ENCODE peak calls at places on chromosomes 2 and 18, in eight cellular contexts. P is AG10803, Z is AG04449, Q is heart right ventricle, W is heart left ventricle, N is fibroblast of lung, C is sigmoid colon, T is ovary. M is an unnamed sample.

GRCh38 chr2:241898681-241899270 is 29.2 kb downstream of the RTP5 start:
- DNase-seq in Z (no peak), N (no peak), C (peak), W (peak), T (peak), Q (no peak), P (no peak), M (no peak)

GRCh38 chr2:3662239-3662638 is 4.2 kb downstream of the ALLC start:
- DNase-seq in C (no peak), T (peak), W (no peak), Z (no peak), N (no peak), Q (no peak), P (no peak), M (no peak)

GRCh38 chr18:69400976-69401474 is 337 bp downstream of the DOK6 start:
- DNase-seq in W (peak), N (peak), C (peak), T (peak), Q (peak), P (peak), Z (no peak), M (peak)

GRCh38 chr2:20565623-20566236 is 85.2 kb downstream of the HS1BP3 start:
- DNase-seq in N (peak), P (no peak), W (peak), Z (no peak), Q (no peak), T (no peak), C (no peak), M (no peak)

GRCh38 chr2:95300391-95300938 is 3.3 kb downstream of the KCNIP3 start:
- DNase-seq in P (no peak), Z (no peak), T (no peak), W (no peak), N (no peak), Q (no peak), C (no peak), M (no peak)

GRCh38 chr2:164840458-164840929 is 1.1 kb downstream of the COBLL1 start:
- DNase-seq in P (no peak), W (peak), N (peak), T (peak), Q (peak), C (peak), Z (no peak), M (no peak)

GRCh38 chr2:161223139-161223732 is 63.0 kb downstream of the TANK start:
- DNase-seq in Q (no peak), Z (no peak), P (peak), W (no peak), C (no peak), T (no peak), N (peak), M (no peak)

GRCh38 chr2:20580690-20581437 is 70.0 kb downstream of the HS1BP3 start:
- DNase-seq in W (peak), C (peak), T (no peak), Q (no peak), N (no peak), P (no peak), Z (no peak), M (no peak)

GRCh38 chr18:6644841-6645240 is 84.7 kb upstream of the ARHGAP28 start:
- DNase-seq in P (no peak), N (no peak), T (no peak), Q (no peak), C (no peak), Z (no peak), W (no peak), M (no peak)

GRCh38 chr2:161070693-161071479 is 89.3 kb upstream of the TANK start:
- DNase-seq in W (no peak), Z (no peak), Q (no peak), N (no peak), P (no peak), C (no peak), T (no peak), M (no peak)

GRCh38 chr18:939167-939566 is 34.5 kb downstream of the ADCYAP1 start:
- DNase-seq in W (no peak), N (peak), C (no peak), Z (no peak), P (no peak), Q (no peak), T (no peak), M (no peak)

GRCh38 chr18:43559507-43559906 is 282.2 kb upstream of the SYT4 start:
- DNase-seq in C (no peak), W (no peak), Z (no peak), T (no peak), Q (no peak), N (no peak), P (no peak), M (no peak)

GRCh38 chr2:149075868-149076267 is 37.4 kb downstream of the LYPD6B start:
- DNase-seq in C (no peak), T (no peak), Z (no peak), N (peak), Q (no peak), P (no peak), W (no peak), M (no peak)

GRCh38 chr2:72927619-72928537 is 10.6 kb downstream of the EMX1 start:
- DNase-seq in T (no peak), Q (no peak), W (peak), P (no peak), N (no peak), C (peak), Z (no peak), M (no peak)

GRCh38 chr18:49340446-49340845 is 120.0 kb downstream of the DYM start:
- DNase-seq in P (peak), Z (peak), Q (no peak), N (peak), W (no peak), C (no peak), T (no peak), M (peak)

GRCh38 chr2:115303-115702 is 69.0 kb upstream of the FAM110C start:
- DNase-seq in Q (no peak), P (no peak), T (no peak), N (no peak), W (no peak), C (no peak), Z (no peak), M (no peak)

GRCh38 chr2:16216555-16216938 is 276.2 kb downstream of the MYCN start:
- DNase-seq in Z (no peak), P (no peak), T (no peak), W (no peak), Q (no peak), N (no peak), C (no peak), M (no peak)

GRCh38 chr2:207624170-207625013 is 802 bp downstream of the METTL21A start:
- DNase-seq in C (peak), Q (peak), N (peak), Z (no peak), T (peak), W (peak), P (peak), M (peak)

GRCh38 chr2:8568543-8569302 is 113.1 kb upstream of the ID2 start:
- DNase-seq in W (no peak), P (peak), C (peak), N (no peak), T (no peak), Q (no peak), Z (no peak), M (no peak)

GRCh38 chr2:197137234-197137633 is 173.3 kb downstream of the ANKRD44 start:
- DNase-seq in N (peak), C (no peak), T (no peak), W (no peak), Q (no peak), Z (no peak), P (peak), M (peak)

GRCh38 chr2:10273215-10274175 is 29.2 kb upstream of the HPCAL1 start:
- DNase-seq in T (peak), C (no peak), N (no peak), P (no peak), Z (no peak), W (no peak), Q (no peak), M (no peak)

GRCh38 chr2:109057686-109058085 is 68.7 kb upstream of the EDAR start:
- DNase-seq in Q (no peak), Z (no peak), T (no peak), P (no peak), C (no peak), N (no peak), W (no peak), M (no peak)

GRCh38 chr2:121390082-121390481 is 105.1 kb upstream of the TFCP2L1 start:
- DNase-seq in N (no peak), Z (no peak), C (no peak), Q (no peak), T (no peak), P (no peak), W (no peak), M (no peak)

GRCh38 chr2:141554810-141555209 is 576.0 kb downstream of the LRP1B start:
- DNase-seq in Z (no peak), C (no peak), Q (no peak), T (no peak), P (peak), N (peak), W (no peak), M (peak)

GRCh38 chr2:26178746-26179436 is 6.0 kb downstream of the GAREM2 start:
- DNase-seq in Q (no peak), C (no peak), T (no peak), W (peak), N (no peak), P (peak), Z (no peak), M (no peak)

GRCh38 chr18:63963610-63964256 is 6.1 kb upstream of the SERPINB8 start:
- DNase-seq in P (peak), Q (peak), N (peak), Z (no peak), W (no peak), C (no peak), T (no peak), M (peak)

GRCh38 chr2:81645750-81646301 is 1341.3 kb upstream of the LRRTM1 start:
- DNase-seq in T (no peak), W (no peak), Z (no peak), P (no peak), Q (no peak), N (no peak), C (no peak), M (no peak)

GRCh38 chr2:81647715-81648114 is 1343.2 kb upstream of the LRRTM1 start:
- DNase-seq in P (no peak), N (no peak), Q (no peak), T (no peak), C (no peak), Z (no peak), W (no peak), M (no peak)

GRCh38 chr2:81648370-81648769 is 1343.8 kb upstream of the LRRTM1 start:
- DNase-seq in P (no peak), Q (no peak), W (no peak), Z (no peak), T (no peak), C (no peak), N (no peak), M (no peak)

DNA sequence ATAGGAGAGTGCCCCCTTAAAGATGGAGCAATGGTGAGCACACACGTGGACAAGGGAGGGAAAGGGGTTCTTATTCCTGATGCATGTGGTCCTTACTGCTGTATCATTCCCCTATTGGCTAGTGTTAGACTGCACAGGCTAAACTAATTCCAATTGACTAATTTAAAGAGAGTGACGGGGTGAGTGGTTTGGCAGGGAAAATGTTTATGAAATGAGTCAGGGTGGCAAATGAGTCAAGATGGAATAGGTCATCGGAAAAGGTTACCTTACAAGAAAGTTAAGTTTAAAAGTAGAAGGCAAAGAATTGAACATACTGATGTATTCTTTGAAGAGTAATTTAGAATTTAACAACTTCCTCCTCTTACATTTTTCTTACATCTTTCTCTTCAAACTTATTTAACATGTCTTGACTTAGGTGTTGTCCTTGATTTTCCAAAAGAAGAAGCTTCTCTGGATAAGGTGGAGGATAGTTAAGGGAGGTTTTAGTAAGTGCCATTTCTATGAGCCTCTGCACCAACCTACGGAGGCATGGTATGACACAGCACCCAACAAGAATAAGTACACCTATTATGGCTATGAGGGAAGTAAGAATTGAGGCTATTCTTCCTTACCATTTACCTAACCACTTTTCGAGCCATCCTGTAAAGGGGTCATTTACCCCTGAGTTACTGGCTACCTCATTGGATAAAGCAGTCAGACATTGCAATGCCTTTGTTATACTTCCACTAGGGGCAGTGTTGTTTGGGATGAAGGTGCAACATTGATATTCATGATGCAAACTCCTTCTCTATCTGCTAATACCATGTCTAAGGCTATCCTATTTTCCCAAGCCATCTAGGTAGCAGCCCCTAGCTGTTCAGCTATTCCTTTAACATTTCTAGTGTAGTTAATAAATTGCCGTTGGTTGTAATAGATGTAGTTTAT is 1345.8 kb upstream of the LRRTM1 start:
- DNase-seq in T (no peak), P (no peak), W (no peak), C (no peak), N (peak), Q (no peak), Z (no peak), M (no peak)
- TF ChIP-seq CTCF in T (no peak), P (no peak), W (no peak), C (no peak), N (peak), Q (no peak), Z (no peak), M (peak)

GRCh38 chr18:34637094-34637801 is 72.8 kb upstream of the DTNA start:
- DNase-seq in Q (no peak), P (no peak), T (no peak), W (no peak), N (no peak), Z (no peak), C (no peak), M (no peak)
- H3K4me3 ChIP-seq in Q (no peak), P (no peak), T (no peak), W (no peak), N (no peak), Z (no peak), C (no peak), M (no peak)

GRCh38 chr18:58533771-58534170 is 95.1 kb downstream of the ALPK2 start:
- DNase-seq in W (no peak), P (no peak), T (no peak), Z (no peak), Q (no peak), C (no peak), N (no peak), M (no peak)

GRCh38 chr18:58535340-58536186 is 93.3 kb downstream of the ALPK2 start:
- DNase-seq in T (no peak), W (no peak), C (no peak), N (peak), Q (no peak), P (no peak), Z (no peak), M (peak)

GRCh38 chr18:58532972-58533371 is 95.9 kb downstream of the ALPK2 start:
- DNase-seq in T (no peak), Q (no peak), N (no peak), Z (no peak), C (no peak), W (no peak), P (no peak), M (no peak)

GRCh38 chr18:58536187-58536516 is 92.7 kb downstream of the ALPK2 start:
- DNase-seq in N (no peak), Q (no peak), P (no peak), Z (no peak), W (no peak), T (no peak), C (no peak), M (no peak)

DNA sequence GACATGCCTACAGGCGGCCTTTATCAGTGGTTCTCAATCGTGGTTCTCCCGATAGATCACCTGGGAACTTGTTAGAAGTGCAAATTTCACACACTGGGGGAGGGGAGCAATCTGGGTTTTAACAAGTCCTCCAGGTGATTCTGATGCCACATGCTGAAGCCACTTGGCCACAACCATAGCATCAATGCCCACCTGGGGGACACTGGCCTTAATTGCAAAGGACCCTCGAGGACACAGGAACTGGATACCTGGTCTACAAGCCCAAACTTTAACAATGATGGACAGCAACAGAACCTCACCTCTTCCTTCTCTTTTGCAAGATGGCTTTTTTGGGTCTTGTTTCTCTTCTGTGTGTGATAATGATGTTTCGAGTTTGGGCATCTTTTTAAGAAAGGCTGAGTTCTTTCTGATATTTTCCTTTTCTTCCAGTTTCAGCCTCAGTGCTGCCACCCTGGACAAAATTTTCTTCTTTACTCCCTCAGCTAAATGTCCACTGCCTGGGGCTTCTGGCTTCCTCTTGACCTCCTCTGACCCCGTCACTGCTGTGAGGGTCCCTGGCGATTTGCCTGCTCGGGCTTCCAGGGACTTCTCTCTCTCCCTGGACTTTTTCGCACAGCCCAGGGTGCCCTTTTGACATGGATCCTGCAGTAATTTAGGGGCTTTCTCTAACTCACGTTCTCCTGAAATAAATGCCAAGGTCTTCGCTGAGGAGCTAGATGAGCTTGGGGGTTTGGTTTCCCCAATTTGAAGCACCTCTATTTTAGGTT is 94.2 kb downstream of the ALPK2 start:
- DNase-seq in W (no peak), Q (no peak), Z (no peak), T (no peak), N (no peak), P (no peak), C (no peak), M (no peak)
- TF ChIP-seq CTCF in W (no peak), Q (no peak), Z (no peak), T (no peak), N (no peak), P (no peak), C (no peak), M (no peak)

GRCh38 chr2:158599609-158600008 is 142.9 kb downstream of the PKP4 start:
- DNase-seq in W (no peak), Z (no peak), T (no peak), N (no peak), Q (no peak), C (no peak), P (no peak), M (peak)
- H3K4me3 ChIP-seq in W (no peak), Z (no peak), T (no peak), N (no peak), Q (no peak), C (no peak), P (no peak), M (no peak)

GRCh38 chr2:85561280-85562212 is at the start of gene GGCX:
- DNase-seq in P (peak), W (peak), C (peak), Q (peak), Z (no peak), T (peak), N (peak), M (peak)
- TF ChIP-seq CTCF in P (peak), W (peak), C (no peak), Q (no peak), Z (no peak), T (peak), N (no peak), M (peak)

M was measured in brain microvascular endothelial cell.